ENCODE peak calls at places on chromosomes 12 and 14, in six cellular contexts. R, P, E, A, U and V are unnamed samples.

GRCh38 chr12:1474059-1474537 is 120.3 kb downstream of the FBXL14 start:
- DNase-seq in R (peak; percentile 21), P (peak; percentile 99), E (no peak), A (no peak), U (peak; percentile 97), V (no peak)

GRCh38 chr12:10873374-10873773 is 10.7 kb downstream of the PRH1 start:
- DNase-seq in R (no peak), P (peak; percentile 35), E (no peak), A (no peak), U (no peak), V (no peak)

GRCh38 chr12:13163868-13164267 is 32.7 kb upstream of the EMP1 start:
- DNase-seq in R (no peak), P (no peak), E (no peak), A (peak; percentile 84), U (no peak), V (no peak)

GRCh38 chr12:100675432-100675831 is 101.9 kb downstream of the GAS2L3 start:
- DNase-seq in R (no peak), P (peak; percentile 72), E (no peak), A (no peak), U (peak; percentile 64), V (no peak)

GRCh38 chr14:71525663-71526246 is 406.5 kb upstream of the RGS6 start:
- DNase-seq in R (no peak), P (peak; percentile 11), E (no peak), A (no peak), U (no peak), V (no peak)

GRCh38 chr14:29926701-29927595 is 699 bp downstream of the PRKD1 start:
- DNase-seq in R (peak; percentile 57), P (peak; percentile 43), E (no peak), A (no peak), U (peak; percentile 52), V (peak; percentile 53)

GRCh38 chr14:70809238-70810214 is at the start of gene MAP3K9:
- DNase-seq in R (peak; percentile 97), P (peak; percentile 26), E (peak; percentile 98), A (peak; percentile 98), U (peak; percentile 60), V (peak; percentile 100)

GRCh38 chr14:38556321-38556720 is 300.4 kb upstream of the CLEC14A start:
- DNase-seq in R (no peak), P (no peak), E (no peak), A (no peak), U (no peak), V (no peak)

GRCh38 chr12:132162508-132163031 is 18.3 kb downstream of the NOC4L start:
- DNase-seq in R (no peak), P (peak; percentile 77), E (no peak), A (no peak), U (peak; percentile 74), V (no peak)

GRCh38 chr12:76219806-76220205 is 128.4 kb downstream of the BBS10 start:
- DNase-seq in R (no peak), P (no peak), E (no peak), A (no peak), U (no peak), V (no peak)

GRCh38 chr12:52413787-52414345 is 7.7 kb upstream of the KRT82 start:
- DNase-seq in R (no peak), P (no peak), E (no peak), A (no peak), U (no peak), V (peak; percentile 73)

GRCh38 chr14:97177016-97177415 is 379.8 kb downstream of the VRK1 start:
- DNase-seq in R (no peak), P (no peak), E (no peak), A (peak; percentile 57), U (no peak), V (peak; percentile 44)

GRCh38 chr12:106256524-106256923 is 8.7 kb upstream of the CKAP4 start:
- DNase-seq in R (no peak), P (no peak), E (no peak), A (no peak), U (no peak), V (no peak)

GRCh38 chr12:67456281-67456918 is 187.2 kb downstream of the CAND1 start:
- DNase-seq in R (no peak), P (peak; percentile 77), E (no peak), A (no peak), U (peak; percentile 29), V (no peak)

GRCh38 chr14:77424862-77425261 is 1.5 kb upstream of the NOXRED1 start:
- DNase-seq in R (no peak), P (no peak), E (no peak), A (no peak), U (no peak), V (peak; percentile 46)

GRCh38 chr12:52351196-52352059 is 15.9 kb downstream of the KRT85 start:
- DNase-seq in R (no peak), P (no peak), E (no peak), A (no peak), U (no peak), V (no peak)

GRCh38 chr12:75646329-75646940 is 135.0 kb upstream of the KRR1 start:
- DNase-seq in R (no peak), P (peak; percentile 24), E (no peak), A (no peak), U (no peak), V (no peak)

GRCh38 chr12:64883264-64884163 is 59.1 kb downstream of the TBC1D30 start:
- DNase-seq in R (no peak), P (no peak), E (no peak), A (no peak), U (no peak), V (peak; percentile 43)

GRCh38 chr12:116541547-116542344 is 17.4 kb upstream of the MAP1LC3B2 start:
- DNase-seq in R (no peak), P (no peak), E (no peak), A (no peak), U (no peak), V (no peak)

GRCh38 chr12:3496964-3497363 is 6.0 kb downstream of the PRMT8 start:
- DNase-seq in R (no peak), P (no peak), E (no peak), A (peak; percentile 14), U (no peak), V (peak; percentile 67)

GRCh38 chr14:97361181-97361580 is 564.0 kb downstream of the VRK1 start:
- DNase-seq in R (no peak), P (no peak), E (no peak), A (no peak), U (no peak), V (no peak)

GRCh38 chr14:22410497-22410896 is 178.5 kb downstream of the DAD1 start:
- DNase-seq in R (no peak), P (no peak), E (no peak), A (no peak), U (no peak), V (no peak)

GRCh38 chr12:54502485-54502884 is 4.9 kb downstream of the NCKAP1L start:
- DNase-seq in R (no peak), P (no peak), E (no peak), A (no peak), U (no peak), V (no peak)

GRCh38 chr12:64625243-64626077 is 15.2 kb downstream of the RASSF3 start:
- DNase-seq in R (no peak), P (peak; percentile 94), E (no peak), A (peak; percentile 88), U (peak; percentile 98), V (no peak)

GRCh38 chr12:3275171-3276041 is 198.2 kb downstream of the TSPAN9 start:
- DNase-seq in R (peak; percentile 73), P (peak; percentile 66), E (peak; percentile 23), A (peak; percentile 65), U (peak; percentile 61), V (peak; percentile 86)

GRCh38 chr12:96399081-96399918 is 939 bp downstream of the CDK17 start:
- DNase-seq in R (peak; percentile 68), P (peak; percentile 72), E (no peak), A (peak; percentile 54), U (peak; percentile 77), V (peak; percentile 52)
- H4K8ac ChIP-seq in R (no peak overlapping the region), P (peak overlapping the region; percentile 56), E (peak overlapping the region; percentile 51), A (peak overlapping the region; percentile 99), U (peak overlapping the region; percentile 76), V (no peak overlapping the region)

GRCh38 chr12:94276725-94277124 is 128.3 kb downstream of the PLXNC1 start:
- DNase-seq in R (no peak), P (no peak), E (no peak), A (no peak), U (no peak), V (no peak)

GRCh38 chr12:94271351-94271750 is 123.0 kb downstream of the PLXNC1 start:
- DNase-seq in R (no peak), P (no peak), E (no peak), A (no peak), U (no peak), V (no peak)

GRCh38 chr12:94272280-94272679 is 123.9 kb downstream of the PLXNC1 start:
- DNase-seq in R (no peak), P (no peak), E (no peak), A (no peak), U (no peak), V (no peak)

GRCh38 chr12:94269316-94269999 is 121.1 kb downstream of the PLXNC1 start:
- DNase-seq in R (no peak), P (no peak), E (no peak), A (no peak), U (no peak), V (no peak)

DNA sequence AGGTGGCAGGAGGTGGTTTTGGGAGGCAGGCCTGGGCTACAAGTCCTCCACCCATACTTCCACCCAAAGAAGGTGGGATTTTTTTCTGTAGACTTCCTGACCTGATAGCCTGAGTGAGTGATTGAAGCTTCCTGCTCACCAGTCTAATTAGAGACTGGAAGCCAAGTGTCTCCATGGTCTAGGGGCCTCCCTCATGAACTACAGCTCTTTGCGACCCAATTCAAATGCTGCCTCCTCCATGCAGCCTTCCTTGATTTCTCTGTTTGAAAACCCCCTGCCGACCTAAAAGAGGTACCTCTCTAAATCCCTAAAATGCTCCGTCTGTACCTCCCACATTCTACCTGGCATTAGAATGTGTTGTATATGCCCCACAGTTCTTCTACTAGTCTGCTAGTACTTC is 124.9 kb downstream of the PLXNC1 start:
- DNase-seq in R (no peak), P (no peak), E (no peak), A (no peak), U (no peak), V (no peak)
- H3K14ac ChIP-seq in R (no peak overlapping the region), P (no peak overlapping the region), E (no peak overlapping the region), A (no peak overlapping the region), U (no peak overlapping the region), V (no peak overlapping the region)

GRCh38 chr14:91947196-91948184 is at the start of gene FBLN5:
- DNase-seq in R (peak; percentile 26), P (peak; percentile 88), E (peak; percentile 3), A (peak; percentile 22), U (peak; percentile 63), V (peak; percentile 66)
- H3K23ac ChIP-seq in R (no peak within 1 kb of the TSS), P (peak within 1 kb of the TSS; percentile 80), E (no peak within 1 kb of the TSS), A (no peak within 1 kb of the TSS), U (no peak within 1 kb of the TSS), V (no peak within 1 kb of the TSS)

DNA sequence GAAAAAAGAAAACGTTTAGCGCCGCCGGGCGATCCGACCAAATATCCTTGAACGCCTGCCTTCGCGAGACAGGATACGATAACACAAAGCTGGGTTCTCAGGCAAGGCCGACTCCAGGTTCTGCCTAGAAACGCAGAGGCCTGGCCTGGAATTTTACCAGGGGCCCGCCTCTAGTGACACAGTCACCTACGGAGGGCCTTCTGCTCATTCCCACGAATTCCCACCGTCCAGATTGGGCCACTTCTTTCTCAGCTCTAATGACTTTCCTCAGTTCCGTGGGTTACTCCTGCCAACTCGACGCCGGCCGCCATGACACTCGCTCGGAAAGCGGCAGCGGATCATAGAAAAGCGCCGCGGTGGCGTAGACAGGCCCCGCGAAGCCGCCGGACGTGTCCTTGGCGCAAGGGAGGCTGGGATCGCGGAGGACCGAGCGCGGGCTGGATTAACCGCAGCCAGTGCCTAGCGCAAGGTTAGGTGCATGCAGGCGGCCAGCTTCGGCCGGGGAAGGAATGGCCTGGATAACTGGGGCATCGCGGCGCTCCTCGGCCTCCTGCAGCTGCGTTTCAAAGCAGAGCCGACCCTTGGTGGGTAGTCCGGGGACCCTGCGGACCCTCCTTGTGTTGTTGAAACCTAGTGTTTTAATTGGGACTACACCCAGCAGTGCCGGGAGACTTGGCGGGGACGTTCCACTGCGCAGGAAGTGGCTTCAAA is at the start of gene TRIP11:
- DNase-seq in R (peak; percentile 86), P (peak; percentile 93), E (peak; percentile 74), A (peak; percentile 92), U (peak; percentile 94), V (peak; percentile 92)
- H4K8ac ChIP-seq in R (no peak within 1 kb of the TSS), P (peak within 1 kb of the TSS; percentile 88), E (peak within 1 kb of the TSS; percentile 99), A (peak within 1 kb of the TSS; percentile 95), U (peak within 1 kb of the TSS; percentile 96), V (no peak within 1 kb of the TSS)